ENCODE peak calls at places on chromosomes 11 and 22, in eight cellular contexts. N, M, S, Z, T, B, A and Q are unnamed samples.

GRCh38 chr22:17795661-17796548 is 21.6 kb upstream of the BID start:
- DNase-seq in N (no peak), M (no peak), S (no peak), Z (no peak), T (no peak), B (no peak), A (no peak), Q (no peak)

GRCh38 chr22:31491218-31491962 is 1.7 kb upstream of the EIF4ENIF1 start:
- DNase-seq in N (no peak), M (no peak), S (no peak), Z (no peak), T (no peak), B (no peak), A (no peak), Q (no peak)

GRCh38 chr11:121282886-121283502 is 9.6 kb upstream of the SC5D start:
- DNase-seq in N (no peak), M (no peak), S (no peak), Z (no peak), T (no peak), B (no peak), A (no peak), Q (no peak)

GRCh38 chr11:97610854-97611253 is 1221.0 kb downstream of the JRKL start:
- DNase-seq in N (no peak), M (no peak), S (no peak), Z (no peak), T (no peak), B (no peak), A (no peak), Q (no peak)

GRCh38 chr11:70616938-70617674 is 218.8 kb downstream of the CTTN start:
- DNase-seq in N (no peak), M (no peak), S (no peak), Z (no peak), T (no peak), B (no peak), A (no peak), Q (no peak)

GRCh38 chr11:127017482-127017881 is 16.9 kb upstream of the KIRREL3 start:
- DNase-seq in N (no peak), M (no peak), S (peak; percentile 93), Z (no peak), T (no peak), B (peak; percentile 84), A (peak; percentile 41), Q (no peak)

GRCh38 chr11:110070176-110070575 is 23.0 kb upstream of the ZC3H12C start:
- DNase-seq in N (no peak), M (no peak), S (no peak), Z (no peak), T (no peak), B (no peak), A (no peak), Q (no peak)

GRCh38 chr22:35308480-35308945 is 8.8 kb downstream of the TOM1 start:
- DNase-seq in N (no peak), M (no peak), S (no peak), Z (no peak), T (no peak), B (no peak), A (no peak), Q (no peak)

GRCh38 chr11:72494109-72494429 is 59.7 kb upstream of the CLPB start:
- DNase-seq in N (no peak), M (no peak), S (no peak), Z (no peak), T (no peak), B (no peak), A (no peak), Q (no peak)

GRCh38 chr11:106496677-106497076 is 419.2 kb downstream of the AASDHPPT start:
- DNase-seq in N (no peak), M (no peak), S (peak; percentile 66), Z (no peak), T (no peak), B (no peak), A (peak; percentile 89), Q (no peak)

GRCh38 chr11:16800382-16800781 is 61.9 kb downstream of the C11orf58 start:
- DNase-seq in N (no peak), M (no peak), S (no peak), Z (no peak), T (no peak), B (no peak), A (no peak), Q (no peak)

GRCh38 chr22:37068859-37069258 is 17.3 kb downstream of the KCTD17 start:
- DNase-seq in N (no peak), M (no peak), S (no peak), Z (no peak), T (no peak), B (no peak), A (no peak), Q (no peak)

GRCh38 chr22:23891726-23892125 is 2.5 kb upstream of the MIF start:
- DNase-seq in N (no peak), M (no peak), S (no peak), Z (no peak), T (no peak), B (no peak), A (no peak), Q (no peak)

GRCh38 chr11:9524001-9524400 is 49.5 kb upstream of the WEE1 start:
- DNase-seq in N (no peak), M (no peak), S (no peak), Z (no peak), T (no peak), B (no peak), A (no peak), Q (no peak)

DNA sequence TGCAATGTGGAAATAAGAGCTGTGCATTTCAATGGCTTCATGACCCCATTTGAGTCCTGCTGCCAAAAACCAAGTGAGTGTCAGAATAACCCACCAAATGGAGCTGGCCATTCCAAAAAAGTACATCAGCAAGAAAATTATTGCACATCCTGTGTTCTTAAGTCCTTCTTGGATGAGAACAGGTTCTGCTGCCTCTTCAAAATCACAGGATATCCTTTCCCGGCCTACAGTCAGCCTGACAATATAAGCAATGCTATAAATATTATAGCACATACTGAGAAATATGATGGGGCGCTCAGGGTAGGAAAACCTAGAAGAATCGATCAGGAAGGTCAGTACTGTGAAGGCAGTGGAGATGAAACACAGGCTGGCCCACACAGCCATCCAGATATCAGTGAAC is 3.5 kb downstream of the FZD4 start:
- DNase-seq in N (no peak), M (no peak), S (no peak), Z (no peak), T (no peak), B (no peak), A (no peak), Q (no peak)
- H3K4me3 ChIP-seq in N (peak overlapping the region; percentile 97), M (peak overlapping the region; percentile 78), S (no peak overlapping the region), Z (no peak overlapping the region), T (peak overlapping the region; percentile 92), B (no peak overlapping the region), A (no peak overlapping the region), Q (no peak overlapping the region)

DNA sequence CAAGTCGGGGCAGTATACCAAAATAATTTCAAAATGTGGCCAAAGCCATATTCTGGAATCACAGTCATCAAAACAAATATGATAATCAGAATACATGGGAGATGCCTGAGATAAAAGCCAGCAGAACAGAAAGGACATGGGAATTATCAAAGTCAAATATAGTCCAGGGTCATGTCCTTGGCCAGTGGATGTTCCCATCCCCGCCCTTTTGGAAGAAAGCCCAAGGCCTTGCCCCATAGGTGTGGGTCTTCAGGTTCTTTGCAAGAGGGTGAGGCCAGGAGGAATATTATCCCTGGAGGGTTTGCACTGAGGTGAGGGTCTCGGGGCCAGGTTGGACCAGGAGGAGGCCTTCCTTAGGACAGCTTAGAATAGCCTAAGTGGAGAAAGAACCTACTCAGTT is 53.6 kb upstream of the CSNK2A3 start:
- DNase-seq in N (no peak), M (no peak), S (no peak), Z (no peak), T (no peak), B (no peak), A (no peak), Q (no peak)
- H3K27me3 ChIP-seq in N (no peaks in the 10 kb centered on the region), M (no peaks in the 10 kb centered on the region), S (peaks cover 5% of the 10 kb centered on the region), Z (no peaks in the 10 kb centered on the region), T (no peaks in the 10 kb centered on the region), B (peaks cover 35% of the 10 kb centered on the region), A (no peaks in the 10 kb centered on the region), Q (no peaks in the 10 kb centered on the region)

DNA sequence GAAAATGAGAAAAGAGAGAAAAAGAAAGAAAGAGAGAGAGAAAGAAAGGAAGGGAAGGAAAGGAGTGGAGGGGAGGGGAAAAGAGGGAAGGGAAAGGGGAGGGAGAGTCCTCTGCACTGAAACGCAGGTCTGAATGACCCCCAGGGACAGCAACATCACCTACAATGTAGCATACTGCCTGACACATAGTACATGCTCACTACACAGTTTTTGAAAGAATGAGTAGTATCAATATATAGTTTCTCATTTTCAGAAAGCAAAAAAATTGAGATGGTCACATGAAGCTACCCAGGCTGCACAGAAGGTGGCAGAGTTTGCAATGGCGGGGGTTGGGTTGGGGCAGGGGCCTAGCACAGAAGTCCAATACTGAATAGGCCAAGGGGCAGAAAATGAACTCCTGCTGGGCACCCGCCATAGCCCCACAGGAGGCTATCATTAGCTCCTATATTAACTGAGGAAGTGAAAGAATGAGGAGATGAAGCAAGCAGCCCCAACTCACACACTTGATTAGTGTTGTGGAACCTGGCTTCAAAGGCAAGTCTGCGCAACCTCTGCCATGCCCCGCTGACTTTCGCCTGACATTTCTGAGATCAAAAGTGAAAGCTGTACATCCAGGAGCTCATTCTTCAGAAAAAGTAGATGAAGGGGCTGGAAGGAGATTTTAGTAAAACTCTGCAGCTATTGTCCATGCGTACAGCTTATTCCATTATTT is 241.2 kb upstream of the SYN3 start:
- DNase-seq in N (no peak), M (no peak), S (no peak), Z (no peak), T (no peak), B (no peak), A (peak; percentile 12), Q (no peak)
- TF ChIP-seq CTCF in N (no peak), M (no peak), S (no peak), Z (no peak), T (no peak), B (no peak), A (no peak), Q (no peak)

GRCh38 chr22:32805586-32805881 is 4.0 kb downstream of the TIMP3 start:
- DNase-seq in N (no peak), M (no peak), S (no peak), Z (no peak), T (no peak), B (no peak), A (no peak), Q (no peak)

GRCh38 chr22:32804823-32805585 is 3.5 kb downstream of the TIMP3 start:
- DNase-seq in N (no peak), M (no peak), S (no peak), Z (no peak), T (no peak), B (no peak), A (no peak), Q (no peak)

GRCh38 chr22:32804036-32804435 is 2.5 kb downstream of the TIMP3 start:
- DNase-seq in N (no peak), M (no peak), S (peak; percentile 71), Z (no peak), T (no peak), B (peak; percentile 80), A (no peak), Q (no peak)

GRCh38 chr22:32808038-32808445 is 6.5 kb downstream of the TIMP3 start:
- DNase-seq in N (no peak), M (no peak), S (no peak), Z (no peak), T (no peak), B (no peak), A (no peak), Q (no peak)

DNA sequence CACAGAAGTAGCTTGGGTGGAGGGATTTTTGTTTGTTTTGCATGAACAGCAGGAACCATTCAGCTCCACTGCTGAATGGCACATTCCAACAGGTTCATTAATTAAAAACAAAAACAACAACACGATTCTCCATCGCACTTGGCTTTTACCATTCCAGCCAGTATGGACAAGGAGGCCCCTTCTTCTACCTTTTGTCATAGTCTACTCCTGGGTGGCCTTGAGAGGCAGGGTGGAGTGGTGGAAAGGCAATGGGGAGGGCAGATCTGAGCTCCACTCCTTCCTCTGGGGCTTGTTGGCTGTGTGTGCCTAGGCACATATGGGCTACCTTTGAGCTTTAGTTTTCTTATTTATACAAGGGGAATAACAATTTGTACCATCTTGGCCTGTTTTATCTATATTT is 4.8 kb downstream of the TIMP3 start:
- DNase-seq in N (no peak), M (no peak), S (no peak), Z (no peak), T (no peak), B (no peak), A (no peak), Q (no peak)
- H3K4me3 ChIP-seq in N (peak overlapping the region; percentile 92), M (peak overlapping the region; percentile 77), S (no peak overlapping the region), Z (no peak overlapping the region), T (no peak overlapping the region), B (no peak overlapping the region), A (no peak overlapping the region), Q (no peak overlapping the region)